ENCODE peak calls at places on chromosomes 13 and 19, in ten cellular contexts. S, V, H, R, F, U, P, L, O and X are unnamed samples.

GRCh38 chr19:35395762-35396199 is 24.9 kb downstream of the GPR42 start:
- DNase-seq in O (no peak), P (no peak), V (no peak), R (no peak), F (no peak), H (no peak), L (no peak), S (no peak), U (no peak), X (no peak)

GRCh38 chr13:25170554-25171107 is 1.5 kb downstream of the AMER2 start:
- DNase-seq in F (no peak), S (no peak), R (peak), H (no peak), O (no peak), U (no peak), L (peak), P (no peak), V (no peak), X (peak)

GRCh38 chr19:6765738-6766356 is 1.4 kb downstream of the SH2D3A start:
- DNase-seq in O (no peak), L (no peak), P (no peak), R (no peak), F (no peak), S (no peak), V (no peak), U (peak), H (no peak), X (no peak)

GRCh38 chr19:40565355-40565754 is 11.3 kb upstream of the SHKBP1 start:
- DNase-seq in S (no peak), V (no peak), R (no peak), H (no peak), F (no peak), P (no peak), U (no peak), O (no peak), L (no peak), X (no peak)

GRCh38 chr19:1026189-1027019 is at the start of gene CNN2:
- DNase-seq in O (no peak), F (peak), P (peak), H (peak), V (peak), S (no peak), L (peak), U (no peak), R (no peak), X (no peak)

GRCh38 chr19:19021115-19021514 is 12.2 kb downstream of the SUGP2 start:
- DNase-seq in S (no peak), R (no peak), U (no peak), F (no peak), P (no peak), L (no peak), V (no peak), O (no peak), H (no peak), X (no peak)

GRCh38 chr13:113155201-113155600 is 3.2 kb upstream of the PROZ start:
- DNase-seq in S (no peak), R (no peak), U (no peak), F (no peak), P (no peak), L (no peak), V (no peak), H (no peak), O (no peak), X (no peak)

GRCh38 chr13:67369895-67370660 is 139.9 kb upstream of the PCDH9 start:
- DNase-seq in S (no peak), V (no peak), O (no peak), L (no peak), P (no peak), R (no peak), H (no peak), U (no peak), F (no peak), X (no peak)

GRCh38 chr19:44764975-44765948 is 12.4 kb upstream of the CBLC start:
- DNase-seq in V (no peak), F (no peak), P (no peak), O (no peak), L (no peak), S (no peak), R (no peak), H (no peak), U (no peak), X (no peak)

GRCh38 chr19:6274756-6275155 is 5.0 kb downstream of the MLLT1 start:
- DNase-seq in F (no peak), U (no peak), S (no peak), H (no peak), V (no peak), L (no peak), P (no peak), O (no peak), R (no peak), X (no peak)

GRCh38 chr19:40756502-40757110 is 5.6 kb downstream of the SNRPA start:
- DNase-seq in L (peak), P (no peak), U (no peak), S (no peak), O (no peak), F (no peak), R (no peak), V (no peak), H (no peak), X (no peak)

GRCh38 chr19:1453525-1454371 is 3.8 kb downstream of the APC2 start:
- DNase-seq in R (no peak), F (no peak), S (peak), H (peak), L (no peak), U (no peak), O (no peak), V (no peak), P (no peak), X (peak)

GRCh38 chr13:39895254-39895653 is 239.8 kb downstream of the COG6 start:
- DNase-seq in H (no peak), U (no peak), R (no peak), O (no peak), S (no peak), V (no peak), P (no peak), F (no peak), L (no peak), X (no peak)

GRCh38 chr19:29516821-29517395 is 8.9 kb upstream of the VSTM2B start:
- DNase-seq in F (no peak), L (no peak), R (no peak), U (no peak), P (no peak), H (no peak), S (no peak), V (no peak), O (no peak), X (no peak)

GRCh38 chr19:48552406-48553322 is 692 bp downstream of the SULT2B1 start:
- DNase-seq in L (no peak), V (no peak), F (no peak), O (no peak), S (no peak), R (no peak), H (no peak), P (no peak), U (no peak), X (no peak)

GRCh38 chr13:100560498-100561215 is 27.9 kb downstream of the GGACT start:
- DNase-seq in P (no peak), V (no peak), O (no peak), L (no peak), R (no peak), U (no peak), F (no peak), S (peak), H (no peak), X (peak)

GRCh38 chr19:52687658-52688057 is 47.2 kb downstream of the ZNF611 start:
- DNase-seq in U (no peak), P (no peak), F (no peak), L (no peak), S (no peak), R (no peak), V (no peak), H (no peak), O (no peak), X (no peak)

GRCh38 chr19:44024900-44025216 is 321 bp upstream of the ZNF222 start:
- DNase-seq in R (no peak), V (no peak), U (no peak), L (no peak), F (no peak), S (no peak), P (no peak), H (no peak), O (no peak), X (peak)

GRCh38 chr13:110651726-110652230 is 36.4 kb downstream of the NAXD start:
- DNase-seq in O (no peak), V (no peak), L (no peak), R (no peak), H (no peak), P (no peak), F (no peak), S (no peak), U (no peak), X (no peak)